ENCODE peak calls at places on chromosomes 1 and 21, in nine cellular contexts. Q, Z, Y, O, R, C, W, G and I are unnamed samples.

GRCh38 chr1:65066766-65067490 is 81.1 kb upstream of the AK4 start:
- DNase-seq in Q (peak; percentile 79), R (no peak), O (peak; percentile 83), C (peak; percentile 45), Y (peak; percentile 95), W (peak; percentile 90), Z (peak; percentile 71), G (peak; percentile 88), I (peak; percentile 91)

GRCh38 chr1:95352767-95353166 is 118.8 kb downstream of the RWDD3 start:
- DNase-seq in C (no peak), O (no peak), G (no peak), R (no peak), Z (no peak), W (no peak), Q (peak; percentile 27), Y (no peak), I (no peak)

GRCh38 chr1:109263234-109263596 is 13.9 kb downstream of the CELSR2 start:
- DNase-seq in Y (no peak), G (no peak), Z (no peak), C (peak; percentile 99), W (no peak), O (no peak), R (no peak), Q (no peak), I (no peak)

GRCh38 chr1:33277488-33278084 is 21.3 kb downstream of the ZNF362 start:
- DNase-seq in O (no peak), G (no peak), C (no peak), Y (no peak), W (no peak), Z (no peak), Q (no peak), R (no peak), I (no peak)

GRCh38 chr1:38964140-38964548 is 22.5 kb upstream of the RHBDL2 start:
- DNase-seq in W (no peak), G (no peak), C (no peak), R (no peak), Z (no peak), Q (no peak), O (no peak), Y (no peak), I (peak; percentile 54)

GRCh38 chr1:201272838-201273237 is 10.5 kb upstream of the PKP1 start:
- DNase-seq in Y (no peak), C (no peak), Q (no peak), Z (no peak), G (no peak), W (no peak), R (no peak), O (no peak), I (peak; percentile 48)

GRCh38 chr1:24705260-24706073 is 39.8 kb upstream of the CLIC4 start:
- DNase-seq in Y (peak; percentile 70), G (no peak), C (peak; percentile 97), W (peak; percentile 74), Q (peak; percentile 94), R (no peak), O (peak; percentile 94), Z (peak; percentile 92), I (peak; percentile 97)

GRCh38 chr1:71364236-71364635 is 283.4 kb upstream of the ZRANB2 start:
- DNase-seq in O (peak; percentile 25), Y (no peak), Q (no peak), G (no peak), Z (peak; percentile 12), C (no peak), W (no peak), R (no peak), I (no peak)

GRCh38 chr21:28385845-28386244 is 606.8 kb downstream of the LTN1 start:
- DNase-seq in R (no peak), G (no peak), Q (no peak), W (no peak), Y (no peak), O (no peak), C (no peak), Z (no peak), I (no peak)

GRCh38 chr1:11518016-11518670 is 39.2 kb downstream of the DISP3 start:
- DNase-seq in O (no peak), C (no peak), W (no peak), Z (no peak), G (no peak), Q (no peak), Y (no peak), R (no peak), I (peak; percentile 31)

GRCh38 chr1:11514366-11514765 is 35.4 kb downstream of the DISP3 start:
- DNase-seq in Q (no peak), Y (no peak), G (no peak), R (no peak), O (no peak), C (no peak), Z (no peak), W (no peak), I (no peak)

GRCh38 chr1:11516961-11517635 is 38.1 kb downstream of the DISP3 start:
- DNase-seq in W (no peak), O (no peak), Y (no peak), G (no peak), Z (no peak), Q (no peak), C (no peak), R (no peak), I (peak; percentile 33)

GRCh38 chr1:11518791-11519628 is 40.1 kb downstream of the DISP3 start:
- DNase-seq in Q (no peak), R (no peak), Y (no peak), W (no peak), Z (no peak), O (no peak), C (no peak), G (no peak), I (peak; percentile 35)

DNA sequence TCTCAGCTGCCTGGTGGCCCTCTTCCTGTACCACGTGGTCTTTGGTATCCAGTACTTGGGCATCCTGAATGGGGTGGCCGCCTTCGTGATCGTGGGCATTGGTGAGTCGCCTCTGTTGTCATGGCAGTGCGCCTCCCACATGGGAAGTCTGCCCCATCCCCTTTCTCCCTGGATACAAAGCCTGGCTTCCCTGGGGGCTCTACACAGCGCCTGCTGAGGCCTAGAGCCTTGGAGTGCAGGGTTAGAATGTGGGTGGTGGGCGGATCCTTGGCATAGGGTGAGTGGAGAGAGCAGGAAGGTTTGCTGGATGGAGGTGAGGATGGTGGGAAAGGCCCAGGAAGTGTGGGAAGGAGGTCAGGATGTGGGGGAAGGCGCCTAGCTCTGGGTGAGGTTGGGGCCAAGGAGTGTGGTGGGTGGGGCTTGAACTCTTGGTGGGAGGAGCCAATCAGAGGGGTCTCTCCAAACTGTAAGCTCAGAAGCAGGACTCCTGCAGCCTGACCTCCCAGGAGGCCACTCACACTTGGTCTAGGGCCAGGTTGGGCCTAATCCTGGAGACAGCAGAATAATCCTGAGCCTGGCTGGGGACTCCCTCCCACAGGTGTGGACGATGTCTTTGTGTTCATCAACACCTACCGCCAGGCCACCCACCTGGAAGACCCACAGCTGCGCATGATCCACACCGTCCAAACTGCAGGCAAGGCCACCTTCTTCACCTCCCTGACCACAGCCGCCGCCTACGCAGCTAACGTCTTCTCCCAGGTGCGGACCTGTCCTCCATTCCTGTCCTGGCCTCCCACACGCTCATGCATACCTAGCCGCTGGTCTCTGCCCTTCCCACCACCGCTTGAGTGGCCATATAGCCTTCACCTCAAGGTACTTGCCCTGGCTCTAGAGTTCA is 36.7 kb downstream of the DISP3 start:
- DNase-seq in W (no peak), O (no peak), Y (no peak), G (no peak), R (no peak), C (no peak), Q (no peak), Z (no peak), I (peak; percentile 48)
- H3K4me3 ChIP-seq in W (no peak overlapping the region), O (no peak overlapping the region), Y (no peak overlapping the region), G (no peak overlapping the region), R (no peak overlapping the region), C (no peak overlapping the region), Q (no peak overlapping the region), Z (no peak overlapping the region), I (no peak overlapping the region)

DNA sequence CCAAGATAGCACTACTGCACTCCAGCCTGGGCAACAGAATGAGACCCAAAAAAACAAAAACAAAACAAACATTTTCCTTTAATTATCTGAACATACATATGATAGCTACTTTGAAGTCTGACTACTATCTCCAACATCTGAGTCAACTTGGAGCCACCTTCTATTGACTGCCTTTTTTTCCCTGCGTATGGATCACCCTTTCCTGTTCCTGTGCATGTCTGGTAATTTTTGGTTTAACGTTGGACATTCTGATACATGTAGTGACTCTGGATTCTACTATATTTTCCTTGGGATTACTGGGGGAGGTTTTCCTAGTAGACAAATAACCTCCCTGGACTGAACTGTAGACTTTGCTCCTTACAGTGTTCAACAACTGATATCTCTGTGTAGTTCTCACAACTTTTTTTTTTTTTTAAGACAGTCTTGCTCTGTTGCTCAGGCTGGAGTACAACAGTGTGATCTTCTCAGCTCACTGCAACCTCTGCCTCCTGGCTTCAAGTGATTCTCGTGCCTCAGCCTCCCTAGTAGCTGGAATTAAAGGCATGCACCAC is 70.3 kb downstream of the KIAA0319L start:
- DNase-seq in Z (no peak), R (no peak), Y (no peak), O (no peak), G (no peak), Q (peak; percentile 23), W (no peak), C (no peak), I (no peak)
- H3K4me3 ChIP-seq in Z (no peak overlapping the region), R (no peak overlapping the region), Y (no peak overlapping the region), O (no peak overlapping the region), G (no peak overlapping the region), Q (no peak overlapping the region), W (no peak overlapping the region), C (no peak overlapping the region), I (no peak overlapping the region)

GRCh38 chr1:229506633-229507032 is 1.5 kb downstream of the NUP133 start:
- DNase-seq in G (no peak), C (no peak), Z (no peak), O (no peak), Y (no peak), Q (no peak), W (no peak), R (no peak), I (no peak)
- H3K4me3 ChIP-seq in G (peak overlapping the region; percentile 93), C (peak overlapping the region; percentile 96), Z (no peak overlapping the region), O (peak overlapping the region; percentile 97), Y (no peak overlapping the region), Q (peak overlapping the region; percentile 95), W (no peak overlapping the region), R (peak overlapping the region; percentile 79), I (no peak overlapping the region)

GRCh38 chr1:1910033-1910465 is 5.0 kb upstream of the CALML6 start:
- DNase-seq in C (no peak), Y (peak; percentile 16), Q (peak; percentile 1), G (no peak), W (no peak), R (no peak), Z (no peak), O (no peak), I (no peak)
- H3K4me3 ChIP-seq in C (peak overlapping the region; percentile 48), Y (no peak overlapping the region), Q (no peak overlapping the region), G (peak overlapping the region; percentile 88), W (no peak overlapping the region), R (peak overlapping the region; percentile 57), Z (peak overlapping the region; percentile 52), O (peak overlapping the region; percentile 23), I (peak overlapping the region; percentile 57)